ENCODE peak calls at places on chromosomes 4 and X, in nine cellular contexts. Q, R, H, D, I, V, M, C and T are unnamed samples.

GRCh38 chr4:138140879-138141278 is 101.3 kb downstream of the SLC7A11 start:
- DNase-seq in Q (no peak), R (no peak), H (no peak), D (no peak), I (no peak), V (no peak), M (no peak), C (no peak), T (no peak)

GRCh38 chr4:53595204-53595603 is 3.9 kb upstream of the LNX1 start:
- DNase-seq in Q (no peak), R (no peak), H (no peak), D (no peak), I (no peak), V (no peak), M (no peak), C (no peak), T (no peak)

GRCh38 chr4:44132526-44132925 is 316.1 kb downstream of the KCTD8 start:
- DNase-seq in Q (no peak), R (no peak), H (no peak), D (no peak), I (no peak), V (no peak), M (no peak), C (no peak), T (no peak)

GRCh38 chrX:14015941-14016340 is 13.8 kb downstream of the GEMIN8 start:
- DNase-seq in Q (no peak), R (no peak), H (no peak), D (no peak), I (no peak), V (no peak), M (no peak), C (no peak), T (no peak)

GRCh38 chrX:21741869-21742701 is 15.8 kb downstream of the SMPX start:
- DNase-seq in Q (no peak), R (peak; percentile 15), H (no peak), D (no peak), I (no peak), V (no peak), M (peak; percentile 67), C (no peak), T (no peak)

GRCh38 chr4:18291313-18291712 is 269.8 kb upstream of the LCORL start:
- DNase-seq in Q (no peak), R (no peak), H (no peak), D (no peak), I (no peak), V (no peak), M (no peak), C (no peak), T (no peak)

GRCh38 chr4:63728480-63729177 is 680.6 kb downstream of the TECRL start:
- DNase-seq in Q (no peak), R (no peak), H (no peak), D (no peak), I (no peak), V (no peak), M (no peak), C (no peak), T (no peak)

GRCh38 chrX:18995216-18995615 is 11.3 kb upstream of the PHKA2 start:
- DNase-seq in Q (no peak), R (no peak), H (no peak), D (no peak), I (no peak), V (no peak), M (no peak), C (peak; percentile 47), T (no peak)

GRCh38 chr4:68406479-68406859 is 40.8 kb upstream of the TMPRSS11E start:
- DNase-seq in Q (no peak), R (no peak), H (no peak), D (no peak), I (no peak), V (no peak), M (no peak), C (no peak), T (no peak)

GRCh38 chr4:68410149-68410548 is 37.1 kb upstream of the TMPRSS11E start:
- DNase-seq in Q (no peak), R (no peak), H (no peak), D (no peak), I (no peak), V (no peak), M (no peak), C (no peak), T (no peak)

GRCh38 chr4:68416591-68416990 is 30.7 kb upstream of the TMPRSS11E start:
- DNase-seq in Q (no peak), R (no peak), H (no peak), D (no peak), I (no peak), V (no peak), M (no peak), C (no peak), T (no peak)

GRCh38 chr4:68407868-68408190 is 39.4 kb upstream of the TMPRSS11E start:
- DNase-seq in Q (no peak), R (no peak), H (no peak), D (no peak), I (no peak), V (no peak), M (no peak), C (no peak), T (no peak)

GRCh38 chr4:68410643-68411042 is 36.6 kb upstream of the TMPRSS11E start:
- DNase-seq in Q (no peak), R (no peak), H (no peak), D (no peak), I (no peak), V (no peak), M (no peak), C (no peak), T (no peak)
- TF ChIP-seq POLR2A in Q (no peak), R (no peak), H (no peak), D (no peak), I (no peak), V (no peak), M (no peak), C (no peak), T (no peak)

GRCh38 chr4:127631420-127631819 is 1.3 kb upstream of the INTU start:
- DNase-seq in Q (no peak), R (no peak), H (no peak), D (no peak), I (no peak), V (no peak), M (no peak), C (no peak), T (no peak)

GRCh38 chr4:127634181-127634580 is 1.4 kb downstream of the INTU start:
- DNase-seq in Q (no peak), R (no peak), H (no peak), D (no peak), I (no peak), V (no peak), M (no peak), C (no peak), T (no peak)

GRCh38 chr4:127630152-127630551 is 2.6 kb upstream of the INTU start:
- DNase-seq in Q (no peak), R (no peak), H (no peak), D (no peak), I (no peak), V (no peak), M (no peak), C (no peak), T (no peak)

DNA sequence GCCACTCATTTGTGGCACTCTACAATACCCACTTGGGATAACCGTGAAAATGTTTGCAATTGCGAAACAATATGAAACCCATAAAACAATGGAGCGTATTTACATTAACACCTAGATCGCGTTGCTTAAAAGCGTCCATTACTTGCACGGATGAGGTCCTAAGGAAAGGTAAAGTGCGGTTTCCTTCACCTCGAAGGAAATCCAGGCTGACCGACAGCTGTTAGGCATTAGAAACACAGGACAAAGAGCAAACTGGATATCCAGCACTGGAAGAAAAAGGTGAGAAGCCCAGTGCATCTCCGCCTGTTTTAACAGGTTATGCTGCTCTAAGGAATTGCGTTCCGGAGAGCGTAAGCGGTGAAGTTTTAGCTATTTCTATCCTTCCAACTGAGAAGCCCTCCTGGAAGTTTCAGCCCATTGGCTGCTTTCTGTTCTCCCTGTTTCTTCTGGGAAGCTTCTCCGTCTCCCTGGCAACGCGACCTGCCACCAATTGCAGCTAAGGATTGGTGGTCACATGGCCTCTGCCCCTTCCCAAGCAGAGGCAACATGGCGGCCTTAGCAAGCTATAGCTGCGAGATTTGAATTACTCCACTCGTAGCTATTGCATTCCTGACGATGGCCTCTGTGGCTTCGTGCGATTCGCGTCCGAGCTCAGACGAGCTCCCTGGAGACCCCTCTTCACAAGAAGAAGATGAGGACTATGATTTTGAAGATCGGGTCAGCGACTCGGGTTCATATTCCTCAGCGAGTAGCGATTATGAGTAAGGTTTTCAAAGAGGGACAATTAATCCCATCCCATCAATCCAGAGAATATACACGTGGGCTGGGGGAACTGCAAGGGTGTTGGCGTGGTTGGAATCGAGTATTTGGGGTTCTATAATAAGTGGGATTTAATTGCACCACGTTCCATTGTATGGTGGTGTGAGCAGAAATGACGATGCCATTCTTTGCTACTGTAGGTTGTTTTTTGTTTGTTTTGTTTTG is at the start of gene INTU:
- DNase-seq in Q (peak; percentile 94), R (peak; percentile 93), H (peak; percentile 92), D (peak; percentile 89), I (peak; percentile 92), V (peak; percentile 92), M (peak; percentile 97), C (peak; percentile 93), T (peak; percentile 93)
- TF ChIP-seq POLR2A in Q (no peak), R (peak; percentile 31), H (no peak), D (no peak), I (no peak), V (no peak), M (no peak), C (peak; percentile 58), T (no peak)

GRCh38 chrX:48786341-48786800 is at the start of gene GATA1:
- DNase-seq in Q (no peak), R (no peak), H (no peak), D (no peak), I (no peak), V (no peak), M (no peak), C (no peak), T (no peak)
- TF ChIP-seq POLR2A in Q (no peak), R (no peak), H (no peak), D (no peak), I (no peak), V (no peak), M (no peak), C (no peak), T (no peak)

GRCh38 chr4:149791836-149792235 is 23.8 kb downstream of the IQCM start:
- DNase-seq in Q (no peak), R (no peak), H (no peak), D (no peak), I (no peak), V (no peak), M (no peak), C (no peak), T (no peak)

GRCh38 chr4:149784018-149784417 is 31.6 kb downstream of the IQCM start:
- DNase-seq in Q (no peak), R (no peak), H (no peak), D (no peak), I (no peak), V (no peak), M (no peak), C (no peak), T (no peak)

GRCh38 chr4:149785686-149786431 is 29.8 kb downstream of the IQCM start:
- DNase-seq in Q (no peak), R (no peak), H (no peak), D (no peak), I (no peak), V (no peak), M (no peak), C (no peak), T (no peak)

GRCh38 chr4:149790172-149790907 is 25.3 kb downstream of the IQCM start:
- DNase-seq in Q (no peak), R (no peak), H (no peak), D (no peak), I (no peak), V (no peak), M (no peak), C (no peak), T (no peak)

GRCh38 chr4:149788286-149788685 is 27.4 kb downstream of the IQCM start:
- DNase-seq in Q (no peak), R (no peak), H (no peak), D (no peak), I (no peak), V (no peak), M (no peak), C (no peak), T (no peak)
- TF ChIP-seq POLR2A in Q (no peak), R (no peak), H (no peak), D (no peak), I (no peak), V (no peak), M (no peak), C (no peak), T (no peak)